ENCODE peak calls at places on chromosomes 12 and 14, in six cellular contexts. One of them, this sample, is unnamed.
A peak's percentile ranks its signal among the peaks of the same experiment; 100 is the strongest.

GRCh38 chr14:71183856-71184255 is 276.6 kb downstream of the PCNX1 start:
- DNase-seq in SHP77: no peak
- DNase-seq in NCI-H524: peak; percentile 100
- DNase-seq in KG1: no peak
- DNase-seq in transverse colon: no peak
- DNase-seq in fibroblast of mammary gland: no peak
- DNase-seq in this sample: no peak

GRCh38 chr14:59305231-59305630 is 116.8 kb downstream of the DAAM1 start:
- DNase-seq in SHP77: no peak
- DNase-seq in NCI-H524: no peak
- DNase-seq in KG1: no peak
- DNase-seq in transverse colon: no peak
- DNase-seq in fibroblast of mammary gland: peak; percentile 80
- DNase-seq in this sample: no peak

GRCh38 chr12:105409881-105410471 is 79.5 kb downstream of the C12orf75 start:
- DNase-seq in SHP77: peak; percentile 72
- DNase-seq in NCI-H524: peak; percentile 44
- DNase-seq in KG1: no peak
- DNase-seq in transverse colon: no peak
- DNase-seq in fibroblast of mammary gland: peak; percentile 20
- DNase-seq in this sample: no peak

GRCh38 chr14:54478621-54479215 is 10.1 kb downstream of the GMFB start:
- DNase-seq in SHP77: no peak
- DNase-seq in NCI-H524: no peak
- DNase-seq in KG1: no peak
- DNase-seq in transverse colon: no peak
- DNase-seq in fibroblast of mammary gland: no peak
- DNase-seq in this sample: no peak

GRCh38 chr14:22428681-22429315 is 160.2 kb downstream of the DAD1 start:
- DNase-seq in SHP77: no peak
- DNase-seq in NCI-H524: no peak
- DNase-seq in KG1: no peak
- DNase-seq in transverse colon: no peak
- DNase-seq in fibroblast of mammary gland: peak; percentile 6
- DNase-seq in this sample: no peak

GRCh38 chr12:122013136-122013535 is 8.5 kb upstream of the BCL7A start:
- DNase-seq in SHP77: no peak
- DNase-seq in NCI-H524: no peak
- DNase-seq in KG1: no peak
- DNase-seq in transverse colon: no peak
- DNase-seq in fibroblast of mammary gland: no peak
- DNase-seq in this sample: no peak

GRCh38 chr12:68097386-68097785 is 62.2 kb downstream of the IFNG start:
- DNase-seq in SHP77: no peak
- DNase-seq in NCI-H524: no peak
- DNase-seq in KG1: no peak
- DNase-seq in transverse colon: no peak
- DNase-seq in fibroblast of mammary gland: no peak
- DNase-seq in this sample: no peak

GRCh38 chr14:69268223-69268622 is 8.3 kb downstream of the GALNT16 start:
- DNase-seq in SHP77: no peak
- DNase-seq in NCI-H524: no peak
- DNase-seq in KG1: no peak
- DNase-seq in transverse colon: no peak
- DNase-seq in fibroblast of mammary gland: peak; percentile 71
- DNase-seq in this sample: no peak

GRCh38 chr12:53695148-53696138 is 19.6 kb upstream of the ATP5MC2 start:
- DNase-seq in SHP77: no peak
- DNase-seq in NCI-H524: no peak
- DNase-seq in KG1: no peak
- DNase-seq in transverse colon: peak; percentile 17
- DNase-seq in fibroblast of mammary gland: peak; percentile 60
- DNase-seq in this sample: peak; percentile 65

GRCh38 chr12:56236091-56236490 is 6.2 kb downstream of the SLC39A5 start:
- DNase-seq in SHP77: no peak
- DNase-seq in NCI-H524: no peak
- DNase-seq in KG1: no peak
- DNase-seq in transverse colon: no peak
- DNase-seq in fibroblast of mammary gland: no peak
- DNase-seq in this sample: no peak

GRCh38 chr14:68548194-68549056 is 244.4 kb downstream of the ZFP36L1 start:
- DNase-seq in SHP77: peak; percentile 39
- DNase-seq in NCI-H524: no peak
- DNase-seq in KG1: no peak
- DNase-seq in transverse colon: peak; percentile 78
- DNase-seq in fibroblast of mammary gland: peak; percentile 99
- DNase-seq in this sample: no peak

GRCh38 chr12:103915306-103915705 is 14.9 kb upstream of the HSP90B1 start:
- DNase-seq in SHP77: peak; percentile 8
- DNase-seq in NCI-H524: no peak
- DNase-seq in KG1: no peak
- DNase-seq in transverse colon: no peak
- DNase-seq in fibroblast of mammary gland: no peak
- DNase-seq in this sample: no peak

GRCh38 chr12:18054925-18055324 is 35.1 kb downstream of the RERGL start:
- DNase-seq in SHP77: no peak
- DNase-seq in NCI-H524: no peak
- DNase-seq in KG1: no peak
- DNase-seq in transverse colon: no peak
- DNase-seq in fibroblast of mammary gland: no peak
- DNase-seq in this sample: no peak

GRCh38 chr14:78644824-78645559 is 474.8 kb downstream of the NRXN3 start:
- DNase-seq in SHP77: no peak
- DNase-seq in NCI-H524: no peak
- DNase-seq in KG1: no peak
- DNase-seq in transverse colon: no peak
- DNase-seq in fibroblast of mammary gland: no peak
- DNase-seq in this sample: no peak

GRCh38 chr12:111034148-111034910 is 114.0 kb upstream of the MYL2 start:
- DNase-seq in SHP77: no peak
- DNase-seq in NCI-H524: no peak
- DNase-seq in KG1: no peak
- DNase-seq in transverse colon: no peak
- DNase-seq in fibroblast of mammary gland: no peak
- DNase-seq in this sample: no peak

GRCh38 chr14:84128025-84128424 is 1401.9 kb upstream of the FLRT2 start:
- DNase-seq in SHP77: no peak
- DNase-seq in NCI-H524: no peak
- DNase-seq in KG1: no peak
- DNase-seq in transverse colon: no peak
- DNase-seq in fibroblast of mammary gland: no peak
- DNase-seq in this sample: no peak

GRCh38 chr12:68792952-68793351 is 15.0 kb upstream of the MDM2 start:
- DNase-seq in SHP77: no peak
- DNase-seq in NCI-H524: peak; percentile 5
- DNase-seq in KG1: no peak
- DNase-seq in transverse colon: peak; percentile 18
- DNase-seq in fibroblast of mammary gland: peak; percentile 47
- DNase-seq in this sample: peak; percentile 50

GRCh38 chr12:128316981-128317526 is 50.1 kb downstream of the TMEM132C start:
- DNase-seq in SHP77: no peak
- DNase-seq in NCI-H524: no peak
- DNase-seq in KG1: no peak
- DNase-seq in transverse colon: no peak
- DNase-seq in fibroblast of mammary gland: peak; percentile 11
- DNase-seq in this sample: no peak

GRCh38 chr14:39430762-39431415 is 1.3 kb downstream of the FBXO33 start:
- DNase-seq in SHP77: no peak
- DNase-seq in NCI-H524: no peak
- DNase-seq in KG1: no peak
- DNase-seq in transverse colon: no peak
- DNase-seq in fibroblast of mammary gland: peak; percentile 24
- DNase-seq in this sample: no peak

GRCh38 chr12:107607464-107608392 is 77.9 kb upstream of the PWP1 start:
- DNase-seq in SHP77: peak; percentile 44
- DNase-seq in NCI-H524: peak; percentile 64
- DNase-seq in KG1: peak; percentile 34
- DNase-seq in transverse colon: peak; percentile 81
- DNase-seq in fibroblast of mammary gland: peak; percentile 72
- DNase-seq in this sample: peak; percentile 81

GRCh38 chr12:69052613-69053408 is 119.8 kb upstream of the CPM start:
- DNase-seq in SHP77: no peak
- DNase-seq in NCI-H524: no peak
- DNase-seq in KG1: no peak
- DNase-seq in transverse colon: no peak
- DNase-seq in fibroblast of mammary gland: peak; percentile 94
- DNase-seq in this sample: peak; percentile 52

GRCh38 chr12:42262271-42262670 is 24.2 kb upstream of the YAF2 start:
- DNase-seq in SHP77: no peak
- DNase-seq in NCI-H524: no peak
- DNase-seq in KG1: no peak
- DNase-seq in transverse colon: no peak
- DNase-seq in fibroblast of mammary gland: no peak
- DNase-seq in this sample: no peak

GRCh38 chr12:49588281-49588680 is 17.2 kb downstream of the FAM186B start:
- DNase-seq in SHP77: no peak
- DNase-seq in NCI-H524: no peak
- DNase-seq in KG1: no peak
- DNase-seq in transverse colon: no peak
- DNase-seq in fibroblast of mammary gland: no peak
- DNase-seq in this sample: no peak

GRCh38 chr14:55000381-55000780 is 26.5 kb downstream of the WDHD1 start:
- DNase-seq in SHP77: no peak
- DNase-seq in NCI-H524: no peak
- DNase-seq in KG1: peak; percentile 33
- DNase-seq in transverse colon: no peak
- DNase-seq in fibroblast of mammary gland: peak; percentile 46
- DNase-seq in this sample: no peak

GRCh38 chr12:6471992-6472366 is 1.5 kb upstream of the VAMP1 start:
- DNase-seq in SHP77: no peak
- DNase-seq in NCI-H524: no peak
- DNase-seq in KG1: no peak
- DNase-seq in transverse colon: no peak
- DNase-seq in fibroblast of mammary gland: peak; percentile 87
- DNase-seq in this sample: no peak

This sample was measured in Caco-2.